ENCODE peak calls at places on chromosome 14, in five cellular contexts. One of them, this sample, is unnamed.

GRCh38 chr14:88590173-88590572 is 27.3 kb downstream of the ZC3H14 start:
- DNase-seq in A549: peak; percentile 28
- DNase-seq in sigmoid colon: no peak
- DNase-seq in suprapubic skin: no peak
- DNase-seq in cardiac muscle cell: no peak
- DNase-seq in this sample: no peak

GRCh38 chr14:24806061-24806678 is 172.2 kb upstream of the GZMB start:
- DNase-seq in suprapubic skin: no peak
- DNase-seq in sigmoid colon: peak; percentile 74
- DNase-seq in cardiac muscle cell: peak; percentile 77
- DNase-seq in A549: peak; percentile 17
- DNase-seq in this sample: peak; percentile 61

GRCh38 chr14:68464716-68465115 is 328.2 kb downstream of the ZFP36L1 start:
- DNase-seq in sigmoid colon: no peak
- DNase-seq in cardiac muscle cell: no peak
- DNase-seq in A549: peak; percentile 76
- DNase-seq in suprapubic skin: no peak
- DNase-seq in this sample: no peak

GRCh38 chr14:95346266-95346665 is 26.6 kb upstream of the CLMN start:
- DNase-seq in suprapubic skin: no peak
- DNase-seq in sigmoid colon: no peak
- DNase-seq in A549: no peak
- DNase-seq in cardiac muscle cell: no peak
- DNase-seq in this sample: no peak

GRCh38 chr14:92650581-92651105 is 97.8 kb downstream of the LGMN start:
- DNase-seq in suprapubic skin: no peak
- DNase-seq in A549: no peak
- DNase-seq in cardiac muscle cell: no peak
- DNase-seq in sigmoid colon: no peak
- DNase-seq in this sample: no peak

GRCh38 chr14:70152081-70152480 is 36.7 kb downstream of the SLC8A3 start:
- DNase-seq in sigmoid colon: no peak
- DNase-seq in cardiac muscle cell: no peak
- DNase-seq in suprapubic skin: no peak
- DNase-seq in A549: no peak
- DNase-seq in this sample: no peak

GRCh38 chr14:32277998-32278397 is 51.1 kb upstream of the AKAP6 start:
- DNase-seq in cardiac muscle cell: no peak
- DNase-seq in A549: no peak
- DNase-seq in sigmoid colon: no peak
- DNase-seq in suprapubic skin: no peak
- DNase-seq in this sample: no peak

GRCh38 chr14:72952171-72952570 is 25.9 kb downstream of the DCAF4 start:
- DNase-seq in cardiac muscle cell: no peak
- DNase-seq in suprapubic skin: no peak
- DNase-seq in sigmoid colon: no peak
- DNase-seq in A549: no peak
- DNase-seq in this sample: no peak

GRCh38 chr14:60561845-60562746 is 53.1 kb downstream of the SIX6 start:
- DNase-seq in suprapubic skin: no peak
- DNase-seq in cardiac muscle cell: peak; percentile 79
- DNase-seq in A549: peak; percentile 52
- DNase-seq in sigmoid colon: peak; percentile 67
- DNase-seq in this sample: peak; percentile 57

GRCh38 chr14:98022541-98023520 is 1225.6 kb downstream of the VRK1 start:
- DNase-seq in cardiac muscle cell: no peak
- DNase-seq in A549: no peak
- DNase-seq in sigmoid colon: no peak
- DNase-seq in suprapubic skin: no peak
- DNase-seq in this sample: no peak

GRCh38 chr14:89303452-89304435 is 113.3 kb downstream of the FOXN3 start:
- DNase-seq in sigmoid colon: peak; percentile 91
- DNase-seq in cardiac muscle cell: peak; percentile 83
- DNase-seq in suprapubic skin: peak; percentile 76
- DNase-seq in A549: no peak
- DNase-seq in this sample: no peak

GRCh38 chr14:85461432-85462133 is 68.4 kb upstream of the FLRT2 start:
- DNase-seq in suprapubic skin: no peak
- DNase-seq in sigmoid colon: no peak
- DNase-seq in A549: no peak
- DNase-seq in cardiac muscle cell: no peak
- DNase-seq in this sample: no peak

GRCh38 chr14:61466249-61466904 is 145.0 kb downstream of the PRKCH start:
- DNase-seq in suprapubic skin: no peak
- DNase-seq in cardiac muscle cell: peak; percentile 82
- DNase-seq in sigmoid colon: peak; percentile 80
- DNase-seq in A549: peak; percentile 52
- DNase-seq in this sample: no peak

GRCh38 chr14:30267141-30267540 is 291.8 kb upstream of the G2E3 start:
- DNase-seq in sigmoid colon: no peak
- DNase-seq in suprapubic skin: no peak
- DNase-seq in A549: no peak
- DNase-seq in cardiac muscle cell: no peak
- DNase-seq in this sample: no peak

GRCh38 chr14:97109234-97109633 is 312.1 kb downstream of the VRK1 start:
- DNase-seq in suprapubic skin: no peak
- DNase-seq in cardiac muscle cell: no peak
- DNase-seq in A549: no peak
- DNase-seq in sigmoid colon: no peak
- DNase-seq in this sample: no peak

GRCh38 chr14:105384041-105384557 is 14.2 kb upstream of the TEX22 start:
- DNase-seq in suprapubic skin: no peak
- DNase-seq in cardiac muscle cell: no peak
- DNase-seq in sigmoid colon: no peak
- DNase-seq in A549: no peak
- DNase-seq in this sample: peak; percentile 6

GRCh38 chr14:66758031-66758613 is 250.2 kb downstream of the GPHN start:
- DNase-seq in A549: no peak
- DNase-seq in suprapubic skin: no peak
- DNase-seq in cardiac muscle cell: no peak
- DNase-seq in sigmoid colon: no peak
- DNase-seq in this sample: no peak

GRCh38 chr14:50823051-50823762 is 7.8 kb downstream of the NIN start:
- DNase-seq in suprapubic skin: no peak
- DNase-seq in A549: no peak
- DNase-seq in cardiac muscle cell: no peak
- DNase-seq in sigmoid colon: no peak
- DNase-seq in this sample: no peak

GRCh38 chr14:96938946-96939345 is 141.8 kb downstream of the VRK1 start:
- DNase-seq in suprapubic skin: no peak
- DNase-seq in A549: no peak
- DNase-seq in sigmoid colon: no peak
- DNase-seq in cardiac muscle cell: peak; percentile 22
- DNase-seq in this sample: no peak

GRCh38 chr14:58635041-58635440 is 2.7 kb upstream of the DACT1 start:
- DNase-seq in A549: no peak
- DNase-seq in sigmoid colon: no peak
- DNase-seq in suprapubic skin: no peak
- DNase-seq in cardiac muscle cell: no peak
- DNase-seq in this sample: no peak

GRCh38 chr14:90426663-90427062 is 29.8 kb downstream of the CALM1 start:
- DNase-seq in cardiac muscle cell: peak; percentile 61
- DNase-seq in suprapubic skin: no peak
- DNase-seq in A549: no peak
- DNase-seq in sigmoid colon: peak; percentile 79
- DNase-seq in this sample: peak; percentile 71

GRCh38 chr14:76531085-76531484 is 155.1 kb downstream of the ESRRB start:
- DNase-seq in A549: no peak
- DNase-seq in sigmoid colon: no peak
- DNase-seq in cardiac muscle cell: no peak
- DNase-seq in suprapubic skin: no peak
- DNase-seq in this sample: no peak

GRCh38 chr14:38544766-38545165 is 288.9 kb upstream of the CLEC14A start:
- DNase-seq in sigmoid colon: no peak
- DNase-seq in cardiac muscle cell: no peak
- DNase-seq in A549: no peak
- DNase-seq in suprapubic skin: no peak
- DNase-seq in this sample: no peak

GRCh38 chr14:90467501-90467900 is 70.7 kb downstream of the CALM1 start:
- DNase-seq in sigmoid colon: no peak
- DNase-seq in A549: no peak
- DNase-seq in cardiac muscle cell: no peak
- DNase-seq in suprapubic skin: no peak
- DNase-seq in this sample: no peak

GRCh38 chr14:74792249-74793039 is 29.3 kb downstream of the YLPM1 start:
- DNase-seq in cardiac muscle cell: no peak
- DNase-seq in sigmoid colon: no peak
- DNase-seq in suprapubic skin: no peak
- DNase-seq in A549: no peak
- DNase-seq in this sample: no peak

GRCh38 chr14:20606190-20606901 is 15.2 kb upstream of the RNASE12 start:
- DNase-seq in A549: peak; percentile 44
- DNase-seq in cardiac muscle cell: peak; percentile 72
- DNase-seq in suprapubic skin: no peak
- DNase-seq in sigmoid colon: no peak
- DNase-seq in this sample: peak; percentile 53

GRCh38 chr14:55519473-55520080 is 60.4 kb upstream of the KTN1 start:
- DNase-seq in suprapubic skin: no peak
- DNase-seq in sigmoid colon: no peak
- DNase-seq in A549: no peak
- DNase-seq in cardiac muscle cell: no peak
- DNase-seq in this sample: no peak

GRCh38 chr14:98182385-98183055 is 1089.5 kb downstream of the BCL11B start:
- DNase-seq in suprapubic skin: no peak
- DNase-seq in cardiac muscle cell: no peak
- DNase-seq in A549: no peak
- DNase-seq in sigmoid colon: no peak
- DNase-seq in this sample: no peak

GRCh38 chr14:77031680-77032482 is 3.4 kb upstream of the IRF2BPL start:
- DNase-seq in A549: no peak
- DNase-seq in cardiac muscle cell: no peak
- DNase-seq in suprapubic skin: no peak
- DNase-seq in sigmoid colon: peak; percentile 91
- DNase-seq in this sample: no peak

GRCh38 chr14:38073641-38074040 is 134.1 kb upstream of the SSTR1 start:
- DNase-seq in cardiac muscle cell: no peak
- DNase-seq in sigmoid colon: no peak
- DNase-seq in A549: no peak
- DNase-seq in suprapubic skin: no peak
- DNase-seq in this sample: no peak

GRCh38 chr14:84442481-84442880 is 1087.5 kb upstream of the FLRT2 start:
- DNase-seq in cardiac muscle cell: peak; percentile 23
- DNase-seq in sigmoid colon: no peak
- DNase-seq in A549: no peak
- DNase-seq in suprapubic skin: no peak
- DNase-seq in this sample: no peak

GRCh38 chr14:25988536-25988935 is 609.3 kb downstream of the NOVA1 start:
- DNase-seq in suprapubic skin: no peak
- DNase-seq in cardiac muscle cell: no peak
- DNase-seq in sigmoid colon: no peak
- DNase-seq in A549: no peak
- DNase-seq in this sample: no peak

DNA sequence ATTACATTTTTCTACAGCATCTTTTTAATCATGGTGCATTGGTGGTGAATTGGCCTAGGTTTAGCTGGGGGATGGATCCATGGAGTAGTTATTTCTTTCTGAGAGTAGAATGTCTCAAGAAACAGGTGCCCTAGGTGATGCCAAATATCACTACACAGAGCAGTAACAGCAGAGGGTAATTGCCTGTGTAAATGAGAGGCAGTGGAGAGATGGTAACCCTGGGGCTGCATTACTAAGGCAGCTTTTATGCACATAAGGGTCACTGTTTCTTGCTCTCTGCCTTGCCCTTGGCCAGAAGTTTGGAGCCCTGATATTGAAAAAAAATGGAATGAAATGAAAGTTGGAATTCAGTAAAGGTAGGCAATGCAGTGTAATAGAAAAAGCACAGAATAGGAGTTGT is 604.0 kb downstream of the NOVA1 start:
- DNase-seq in cardiac muscle cell: no peak
- DNase-seq in A549: no peak
- DNase-seq in suprapubic skin: no peak
- DNase-seq in sigmoid colon: no peak
- DNase-seq in this sample: no peak
- H3K9me3 ChIP-seq in cardiac muscle cell: no peaks in the 10 kb centered on the region
- H3K9me3 ChIP-seq in A549: no peaks in the 10 kb centered on the region
- H3K9me3 ChIP-seq in suprapubic skin: no peaks in the 10 kb centered on the region
- H3K9me3 ChIP-seq in sigmoid colon: no peaks in the 10 kb centered on the region
- H3K9me3 ChIP-seq in this sample: no peaks in the 10 kb centered on the region

DNA sequence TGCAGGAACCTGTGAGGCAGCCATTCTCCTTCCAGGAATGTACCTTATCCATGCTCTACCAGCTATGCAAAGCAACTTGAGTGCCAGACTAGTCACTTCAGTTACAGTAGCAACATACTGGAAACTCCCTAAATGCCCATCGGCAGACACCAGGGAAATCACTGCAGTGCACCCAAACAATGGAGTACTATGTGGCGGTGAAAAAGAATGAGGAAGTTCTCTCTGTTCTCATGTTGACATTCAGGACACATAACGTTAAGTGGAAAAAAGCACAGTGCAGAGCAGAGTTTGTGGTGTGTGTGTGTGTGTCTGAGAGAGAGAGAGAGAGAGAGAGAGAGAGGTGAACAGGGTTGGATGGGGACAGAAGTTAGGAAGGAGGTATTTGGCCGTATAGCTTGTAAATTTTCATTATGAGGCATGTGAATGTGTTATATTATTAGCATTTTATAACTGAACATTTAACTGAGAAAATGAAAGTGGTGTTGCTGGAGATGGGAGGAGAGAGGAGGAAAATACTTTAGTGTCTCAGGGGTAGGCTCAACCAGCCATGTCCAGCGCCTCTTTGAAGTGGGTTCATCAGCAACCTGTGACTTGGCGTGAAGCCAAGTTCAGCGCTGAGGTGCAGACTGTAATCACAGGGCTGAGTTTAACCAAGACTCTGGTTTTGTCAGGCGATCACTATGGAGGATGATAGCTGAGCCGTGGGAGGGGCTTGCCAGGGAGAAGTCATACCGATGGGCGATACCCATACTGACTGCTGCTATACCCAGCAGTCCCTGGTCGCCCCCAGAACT is 17.3 kb downstream of the TNFAIP2 start:
- DNase-seq in A549: no peak
- DNase-seq in cardiac muscle cell: no peak
- DNase-seq in suprapubic skin: no peak
- DNase-seq in sigmoid colon: no peak
- DNase-seq in this sample: no peak
- H3K4me3 ChIP-seq in A549: no peak overlapping the region
- H3K4me3 ChIP-seq in cardiac muscle cell: no peak overlapping the region
- H3K4me3 ChIP-seq in suprapubic skin: no peak overlapping the region
- H3K4me3 ChIP-seq in sigmoid colon: no peak overlapping the region
- H3K4me3 ChIP-seq in this sample: no peak overlapping the region

DNA sequence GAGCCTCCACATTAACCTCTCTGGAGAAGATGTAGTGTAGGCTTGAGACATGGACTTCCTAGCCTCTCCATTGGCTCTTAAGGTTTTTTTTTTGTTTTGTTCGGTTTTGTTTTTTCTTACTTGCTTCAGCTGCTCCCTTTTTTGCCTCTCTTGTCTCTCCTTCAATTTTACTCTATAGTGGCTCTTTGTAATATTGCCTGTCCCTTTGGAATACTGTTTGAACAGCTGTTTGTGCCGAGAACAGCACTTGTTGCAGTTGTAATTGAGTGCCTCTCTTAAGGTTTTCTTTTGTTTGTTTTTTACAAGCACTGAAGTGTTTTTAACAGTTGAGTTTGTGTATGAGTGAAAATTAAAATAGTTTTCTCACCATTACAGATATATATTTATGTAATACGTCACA is 567.7 kb downstream of the LRFN5 start:
- DNase-seq in A549: no peak
- DNase-seq in cardiac muscle cell: no peak
- DNase-seq in suprapubic skin: no peak
- DNase-seq in sigmoid colon: no peak
- DNase-seq in this sample: no peak
- H3K9me3 ChIP-seq in A549: no peaks in the 10 kb centered on the region
- H3K9me3 ChIP-seq in cardiac muscle cell: no peaks in the 10 kb centered on the region
- H3K9me3 ChIP-seq in suprapubic skin: no peaks in the 10 kb centered on the region
- H3K9me3 ChIP-seq in sigmoid colon: peaks cover 2% of the 10 kb centered on the region
- H3K9me3 ChIP-seq in this sample: no peaks in the 10 kb centered on the region

GRCh38 chr14:62807636-62808035 is 237.6 kb downstream of the KCNH5 start:
- DNase-seq in suprapubic skin: no peak
- DNase-seq in A549: no peak
- DNase-seq in cardiac muscle cell: no peak
- DNase-seq in sigmoid colon: no peak
- DNase-seq in this sample: no peak
- H3K4me3 ChIP-seq in suprapubic skin: no peak overlapping the region
- H3K4me3 ChIP-seq in A549: no peak overlapping the region
- H3K4me3 ChIP-seq in cardiac muscle cell: no peak overlapping the region
- H3K4me3 ChIP-seq in sigmoid colon: no peak overlapping the region
- H3K4me3 ChIP-seq in this sample: no peak overlapping the region